ENCODE peak calls at places on chromosome 14, in four cellular contexts. Q is activated naive CD8-positive, alpha-beta T cell treated with anti-CD3 and anti-CD28 coated beads, Interleukin-2, amount 10 ng/mL, durations not matched to agents 7 days and 5 days; E is left cardiac atrium; D is stimulated activated naive CD8-positive, alpha-beta T cell treated with anti-CD3 and anti-CD28 coated beads, Interleukin-15, amount 100 ng/mL, for 72 hours. X is an unnamed sample.

GRCh38 chr14:73059326-73059725 is 992 bp downstream of the RBM25 start:
- ATAC-seq in Q (no peak), E (peak; percentile 10), D (no peak), X (no peak)

GRCh38 chr14:23438130-23438893 is 2.9 kb upstream of the MYH7 start:
- ATAC-seq in Q (peak; percentile 34), E (peak; percentile 73), D (no peak), X (no peak)

GRCh38 chr14:67557118-67557517 is 24.0 kb downstream of the PLEKHH1 start:
- ATAC-seq in Q (no peak), E (no peak), D (no peak), X (no peak)

GRCh38 chr14:65981192-65981843 is 504.9 kb upstream of the CCDC196 start:
- ATAC-seq in Q (no peak), E (peak; percentile 83), D (no peak), X (no peak)

GRCh38 chr14:50364792-50365191 is 31.9 kb downstream of the CDKL1 start:
- ATAC-seq in Q (no peak), E (no peak), D (no peak), X (no peak)

GRCh38 chr14:100688598-100689499 is 37.8 kb upstream of the DLK1 start:
- ATAC-seq in Q (no peak), E (no peak), D (no peak), X (no peak)

GRCh38 chr14:89965839-89966238 is 10.1 kb downstream of the TDP1 start:
- ATAC-seq in Q (no peak), E (no peak), D (no peak), X (no peak)

GRCh38 chr14:51978566-51979398 is 10.6 kb upstream of the RTRAF start:
- ATAC-seq in Q (peak; percentile 61), E (peak; percentile 79), D (peak; percentile 56), X (peak; percentile 58)

GRCh38 chr14:34781242-34781641 is 66.8 kb upstream of the CFL2 start:
- ATAC-seq in Q (no peak), E (peak; percentile 53), D (peak; percentile 39), X (no peak)

GRCh38 chr14:104171029-104171697 is 32.8 kb downstream of the KIF26A start:
- ATAC-seq in Q (no peak), E (no peak), D (no peak), X (no peak)

GRCh38 chr14:22492601-22493000 is 96.4 kb downstream of the DAD1 start:
- ATAC-seq in Q (peak; percentile 31), E (no peak), D (no peak), X (no peak)

GRCh38 chr14:92883066-92883465 is 39.9 kb upstream of the CHGA start:
- ATAC-seq in Q (no peak), E (no peak), D (no peak), X (no peak)

GRCh38 chr14:33709711-33710110 is 241.2 kb downstream of the EGLN3 start:
- ATAC-seq in Q (no peak), E (no peak), D (no peak), X (no peak)

GRCh38 chr14:70770490-70770889 is 38.8 kb downstream of the MAP3K9 start:
- ATAC-seq in Q (no peak), E (no peak), D (no peak), X (no peak)

GRCh38 chr14:65879218-65880009 is 466.9 kb downstream of the FUT8 start:
- ATAC-seq in Q (peak; percentile 71), E (peak; percentile 69), D (peak; percentile 96), X (no peak)